ENCODE peak calls at places on chromosome 1, in seven cellular contexts. Q is hypothalamus; S is NCI-H1092; X is NCI-H226; E is glomerular endothelial cell; P is B cell; M is stimulated activated CD4-positive, alpha-beta T cell treated with anti-CD3 and anti-CD28 coated beads, Interleukin-15, amount 100 ng/mL, for 24 hours. N is an unnamed sample.

GRCh38 chr1:212686591-212686990 is 13.0 kb downstream of the BATF3 start:
- DNase-seq in Q (no peak), E (no peak), P (no peak), M (no peak), S (no peak), X (no peak), N (no peak)

GRCh38 chr1:200415227-200415626 is 5.4 kb upstream of the ZNF281 start:
- DNase-seq in P (no peak), E (no peak), Q (no peak), M (no peak), S (no peak), X (no peak), N (no peak)

GRCh38 chr1:108016451-108016920 is 51.5 kb upstream of the VAV3 start:
- DNase-seq in X (peak), P (no peak), S (no peak), M (peak), E (no peak), Q (no peak), N (peak)

GRCh38 chr1:39105841-39106765 is 80.0 kb downstream of the NDUFS5 start:
- DNase-seq in E (no peak), S (peak), P (peak), Q (peak), M (peak), X (peak), N (peak)

GRCh38 chr1:6037338-6037762 is 8.3 kb upstream of the KCNAB2 start:
- DNase-seq in S (peak), E (no peak), X (no peak), Q (no peak), M (peak), P (no peak), N (no peak)

GRCh38 chr1:115877511-115877910 is 36.6 kb upstream of the NHLH2 start:
- DNase-seq in S (no peak), P (no peak), M (no peak), E (no peak), X (no peak), Q (no peak), N (no peak)

GRCh38 chr1:226100436-226101347 is 38.2 kb downstream of the H3-3A start:
- DNase-seq in M (peak), S (peak), E (no peak), X (no peak), Q (no peak), P (peak), N (peak)

GRCh38 chr1:116934586-116935207 is 25.0 kb downstream of the PTGFRN start:
- DNase-seq in M (no peak), E (no peak), S (no peak), X (no peak), P (no peak), Q (no peak), N (peak)

GRCh38 chr1:227742738-227743715 is 7.8 kb downstream of the SNAP47 start:
- DNase-seq in M (no peak), E (no peak), Q (no peak), X (no peak), S (no peak), P (no peak), N (no peak)

N was measured in OCI-M1.